ENCODE peak calls at places on chromosomes 11 and 22, in four cellular contexts. F is uterus, W is gastrocnemius medialis, C is heart left ventricle. I is an unnamed sample. For H3K27me3, the result is how much of the 10 kb centered on the place peaks cover.

GRCh38 chr22:30751529-30751928 is 56.9 kb downstream of the OSBP2 start:
- DNase-seq in W (no peak), C (no peak), F (no peak), I (no peak)

GRCh38 chr22:27881404-27881803 is 37.7 kb downstream of the PITPNB start:
- DNase-seq in C (no peak), W (peak), F (peak), I (no peak)

GRCh38 chr11:117449111-117449693 is 121.5 kb downstream of the CEP164 start:
- DNase-seq in W (no peak), F (no peak), C (no peak), I (no peak)

GRCh38 chr11:19352736-19353110 is 112.0 kb upstream of the E2F8 start:
- DNase-seq in W (no peak), C (no peak), F (no peak), I (no peak)

GRCh38 chr11:80379620-80380278 is 938.9 kb upstream of the TENM4 start:
- DNase-seq in W (no peak), C (no peak), F (no peak), I (no peak)

GRCh38 chr11:120424970-120425332 is 86.6 kb upstream of the GRIK4 start:
- DNase-seq in C (no peak), F (no peak), W (no peak), I (no peak)

GRCh38 chr11:13225058-13226001 is 52.3 kb upstream of the BMAL1 start:
- DNase-seq in F (no peak), C (no peak), W (no peak), I (no peak)

GRCh38 chr11:112165049-112165448 is 1.2 kb upstream of the IL18 start:
- DNase-seq in F (no peak), C (no peak), W (no peak), I (no peak)

GRCh38 chr11:103581680-103582265 is 454.7 kb upstream of the DDI1 start:
- DNase-seq in F (no peak), W (no peak), C (no peak), I (no peak)

GRCh38 chr22:41178425-41178975 is 26.6 kb upstream of the L3MBTL2 start:
- DNase-seq in F (peak), C (peak), W (peak), I (peak)

GRCh38 chr11:107653077-107653476 is 58.8 kb downstream of the SLN start:
- DNase-seq in C (no peak), W (no peak), F (no peak), I (no peak)

GRCh38 chr22:29187831-29188230 is 17.9 kb upstream of the EMID1 start:
- DNase-seq in C (no peak), W (no peak), F (no peak), I (no peak)

GRCh38 chr11:96307748-96308133 is 35.3 kb downstream of the MAML2 start:
- DNase-seq in C (no peak), F (no peak), W (no peak), I (no peak)

GRCh38 chr22:49767355-49768062 is 60.2 kb downstream of the BRD1 start:
- DNase-seq in C (peak), W (peak), F (no peak), I (peak)

GRCh38 chr11:94398101-94398500 is 3.1 kb downstream of the GPR83 start:
- DNase-seq in C (no peak), W (no peak), F (no peak), I (no peak)

GRCh38 chr11:7546324-7546791 is 32.6 kb downstream of the PPFIBP2 start:
- DNase-seq in C (no peak), F (peak), W (peak), I (no peak)

GRCh38 chr22:46308283-46308988 is 11.8 kb downstream of the GTSE1 start:
- DNase-seq in F (no peak), C (no peak), W (no peak), I (no peak)

GRCh38 chr11:102347526-102348331 is 715 bp downstream of the BIRC2 start:
- DNase-seq in W (no peak), C (no peak), F (no peak), I (no peak)

GRCh38 chr11:89667001-89667400 is 43.1 kb upstream of the TRIM77 start:
- DNase-seq in C (no peak), F (no peak), W (no peak), I (no peak)

DNA sequence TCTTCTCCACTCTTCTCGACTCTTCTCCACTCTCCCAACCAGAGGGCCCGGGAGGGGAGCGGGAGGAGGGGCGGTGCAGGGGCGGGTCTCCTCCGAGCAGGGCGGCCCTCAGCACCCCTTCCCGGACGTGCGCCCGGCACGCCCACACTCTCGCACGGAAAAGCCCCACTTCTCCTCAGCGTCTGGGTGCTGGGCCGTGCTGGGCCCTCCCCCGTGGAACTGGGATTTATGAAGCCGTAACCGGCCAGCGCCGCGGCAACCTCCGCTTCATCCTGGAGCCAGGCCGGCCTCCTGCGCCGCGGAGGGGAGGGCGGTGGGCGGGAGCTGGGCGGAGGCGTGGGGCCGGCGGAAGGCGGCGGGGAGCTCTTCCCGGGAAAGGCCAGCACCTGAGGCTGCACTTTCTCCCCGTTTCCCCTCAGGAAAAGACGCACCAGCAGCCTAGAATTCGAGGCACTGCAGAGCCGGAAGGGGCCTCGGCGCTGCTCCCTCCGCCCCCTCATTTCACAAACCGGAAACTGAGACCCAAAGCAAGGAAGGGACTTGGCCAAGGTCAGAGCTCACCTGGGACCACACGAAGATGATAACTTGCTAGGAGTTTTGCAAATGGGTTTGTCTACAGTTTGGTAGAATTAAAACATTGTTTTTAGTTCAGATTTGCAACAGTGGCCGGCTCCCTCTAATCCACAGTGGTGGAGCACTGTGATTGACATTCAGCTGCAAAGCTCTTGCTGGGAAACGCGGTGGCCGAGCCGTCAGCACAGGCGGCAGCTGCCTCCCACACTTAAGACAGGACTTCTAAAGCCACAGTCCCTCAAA is 31.6 kb upstream of the JAM3 start:
- DNase-seq in F (peak), W (no peak), C (peak), I (peak)
- TF ChIP-seq POLR2A in F (peak), W (no peak), C (peak), I (no peak)

GRCh38 chr22:44608606-44609226 is 93.3 kb upstream of the PRR5 start:
- DNase-seq in C (no peak), W (no peak), F (no peak), I (no peak)
- H3K4me3 ChIP-seq in C (no peak), W (no peak), F (no peak), I (no peak)

DNA sequence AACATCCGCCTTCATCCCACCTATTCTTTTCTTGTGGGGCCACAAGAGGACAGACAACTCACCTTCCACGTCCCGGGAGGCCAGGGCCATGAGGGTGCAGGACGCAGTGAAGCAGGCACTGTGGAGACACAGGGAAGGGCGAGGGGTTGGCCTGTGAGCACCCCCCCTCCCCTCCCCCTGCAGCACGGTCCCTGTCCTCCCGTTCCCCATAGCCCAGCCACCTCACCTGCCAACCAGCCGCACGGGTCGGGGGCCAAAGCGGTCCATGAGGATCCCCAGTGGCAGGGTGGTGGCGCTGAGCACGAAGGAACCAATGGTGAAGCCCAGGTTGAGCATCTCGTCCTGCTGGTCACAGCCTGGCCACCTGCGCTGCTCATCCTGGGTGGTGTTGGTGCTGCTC is 14.6 kb downstream of the SLC43A1 start:
- DNase-seq in F (no peak), W (no peak), C (no peak), I (no peak)
- H3K27me3 ChIP-seq in F (under half), W (under half), C (under half), I (under half)

DNA sequence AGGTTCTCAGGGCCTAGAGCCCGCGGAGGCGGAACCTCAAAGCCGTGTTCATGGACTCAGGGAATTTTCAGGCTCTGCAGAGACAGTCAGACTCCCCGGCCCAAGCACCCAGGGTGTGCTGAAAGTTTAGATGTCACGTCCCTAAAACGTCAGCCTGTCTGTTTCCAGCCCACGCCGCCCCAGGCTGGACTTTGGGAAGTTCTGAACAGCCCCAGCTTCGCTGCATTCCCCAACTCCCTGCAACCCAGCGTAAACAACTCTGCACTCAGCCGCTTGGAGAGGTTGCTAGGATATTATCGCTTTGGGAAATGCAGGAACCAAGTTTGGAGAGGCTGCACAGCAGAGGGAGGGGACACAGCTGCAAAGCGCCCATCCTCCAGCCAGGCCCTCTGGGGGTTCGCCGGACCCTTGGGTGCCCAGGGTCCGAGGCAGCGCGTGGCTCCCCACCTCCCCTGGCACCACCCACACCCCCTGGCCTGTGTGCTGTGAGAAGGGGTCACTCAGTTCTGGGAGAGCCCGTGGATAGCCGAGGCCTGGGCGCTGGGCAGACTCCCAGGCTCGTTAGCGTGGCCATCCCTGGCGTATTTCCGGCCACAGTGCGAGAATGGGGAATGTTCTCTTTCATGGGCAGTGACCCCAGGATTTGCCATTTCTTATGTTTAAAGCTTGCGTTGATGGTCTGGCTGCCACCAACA is 120.5 kb upstream of the FGF3 start:
- DNase-seq in F (peak), C (peak), W (no peak), I (peak)
- TF ChIP-seq POLR2A in F (no peak), C (peak), W (no peak), I (no peak)

DNA sequence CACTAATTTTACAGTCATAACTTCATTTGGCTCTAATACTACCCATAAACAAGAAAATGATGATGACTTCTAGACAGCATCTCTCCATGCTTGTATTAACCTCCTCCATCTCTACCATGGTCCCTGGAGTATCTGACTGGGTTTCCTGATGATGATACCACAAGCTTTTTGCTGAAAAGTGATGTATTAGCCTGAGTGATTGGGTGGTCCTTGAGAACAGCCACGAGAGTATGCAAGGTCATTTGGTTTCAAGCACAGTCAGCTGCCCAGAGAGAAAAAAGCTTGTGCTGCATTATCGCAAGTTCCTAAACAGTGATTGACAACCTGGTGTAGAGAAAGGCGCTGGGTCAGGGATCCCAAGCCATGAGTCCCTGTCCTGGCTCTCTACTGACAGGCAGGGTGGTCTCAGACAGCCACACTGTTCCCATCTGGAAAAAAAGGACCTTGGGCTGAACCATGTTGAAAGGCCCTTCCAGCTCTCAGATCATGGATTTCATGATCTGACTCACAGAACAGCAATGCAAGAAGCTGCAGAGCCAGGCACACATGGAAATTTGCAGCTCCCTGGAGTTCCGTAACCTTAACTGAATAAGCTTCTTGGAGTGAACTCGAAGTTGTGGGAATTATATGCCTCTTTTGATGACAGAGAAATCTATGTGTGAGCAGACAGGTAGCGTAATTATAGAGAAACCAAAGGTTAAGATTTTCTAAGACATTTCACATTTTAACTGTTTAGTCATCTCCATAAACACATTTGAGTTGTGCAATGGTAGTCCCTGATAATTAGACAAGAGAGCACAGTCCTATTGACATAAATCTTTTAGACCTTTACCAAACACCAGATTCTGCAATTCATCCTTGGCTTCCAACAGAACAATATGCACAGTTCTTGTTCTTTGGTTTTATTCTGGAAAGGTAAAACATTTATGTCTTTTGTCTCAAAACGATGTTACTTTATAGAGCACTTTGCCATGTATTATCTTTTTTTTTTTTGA is 54.1 kb upstream of the UBASH3B start:
- DNase-seq in C (no peak), W (no peak), F (peak), I (no peak)
- H3K4me3 ChIP-seq in C (no peak), W (no peak), F (no peak), I (no peak)

GRCh38 chr11:65790104-65790901 is 3.4 kb downstream of the OVOL1 start:
- DNase-seq in F (no peak), W (no peak), C (no peak), I (no peak)
- H3K27me3 ChIP-seq in F (under half), W (under half), C (under half), I (under half)

GRCh38 chr11:64372802-64373597 is 14.0 kb downstream of the RPS6KA4 start:
- DNase-seq in W (no peak), F (no peak), C (no peak), I (no peak)
- TF ChIP-seq POLR2A in W (no peak), F (no peak), C (no peak), I (no peak)

DNA sequence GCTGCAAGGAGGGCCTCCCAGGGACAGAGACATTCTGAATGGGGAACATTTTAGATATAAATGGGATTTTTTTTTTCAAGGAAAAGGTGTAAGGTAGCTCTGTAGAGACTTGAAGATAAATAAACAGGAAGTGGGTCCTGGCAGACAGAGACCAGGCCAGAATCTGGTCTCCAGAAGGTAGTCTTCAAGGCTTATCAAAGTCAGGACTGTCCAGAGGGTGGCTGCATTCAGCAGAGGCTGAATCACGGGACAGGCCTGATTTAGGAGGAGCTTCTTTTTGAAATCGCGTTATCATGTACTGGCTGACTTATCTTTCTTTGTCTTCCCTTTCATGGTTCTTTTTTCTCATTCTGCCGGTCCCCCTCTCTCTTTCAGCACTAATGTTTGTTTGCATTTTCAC is 542.9 kb downstream of the NTM start:
- DNase-seq in W (no peak), F (no peak), C (no peak), I (no peak)
- H3K4me3 ChIP-seq in W (no peak), F (no peak), C (no peak), I (no peak)

I was measured in right lobe of liver.